ENCODE peak calls at places on chromosomes 3 and 15, in nine cellular contexts. One of them, this sample, is unnamed.

GRCh38 chr3:157030712-157031111 is 129.2 kb downstream of the CCNL1 start:
- DNase-seq in activated naive CD4-positive, alpha-beta T cell: no peak
- DNase-seq in NCI-H510A treated with DMSO at 0.1 percent for 48 hours: no peak
- DNase-seq in HEK293T: no peak
- DNase-seq in H1: no peak
- DNase-seq in HCT116: no peak
- DNase-seq in mucosa of gallbladder: no peak
- DNase-seq in NCI-H187 treated with DMSO at 0.1 percent for 48 hours: no peak
- DNase-seq in HepG2: no peak
- DNase-seq in this sample: no peak

GRCh38 chr15:60740787-60741354 is 261.9 kb upstream of the ICE2 start:
- DNase-seq in NCI-H187 treated with DMSO at 0.1 percent for 48 hours: no peak
- DNase-seq in H1: no peak
- DNase-seq in HepG2: peak
- DNase-seq in activated naive CD4-positive, alpha-beta T cell: no peak
- DNase-seq in mucosa of gallbladder: no peak
- DNase-seq in HEK293T: no peak
- DNase-seq in NCI-H510A treated with DMSO at 0.1 percent for 48 hours: no peak
- DNase-seq in HCT116: no peak
- DNase-seq in this sample: no peak

GRCh38 chr3:195403841-195404408 is 38.9 kb downstream of the ACAP2 start:
- DNase-seq in NCI-H510A treated with DMSO at 0.1 percent for 48 hours: no peak
- DNase-seq in HepG2: no peak
- DNase-seq in activated naive CD4-positive, alpha-beta T cell: no peak
- DNase-seq in HCT116: no peak
- DNase-seq in HEK293T: no peak
- DNase-seq in NCI-H187 treated with DMSO at 0.1 percent for 48 hours: no peak
- DNase-seq in mucosa of gallbladder: no peak
- DNase-seq in H1: no peak
- DNase-seq in this sample: no peak

GRCh38 chr3:131306242-131306641 is 75.3 kb upstream of the NUDT16 start:
- DNase-seq in H1: no peak
- DNase-seq in activated naive CD4-positive, alpha-beta T cell: no peak
- DNase-seq in HepG2: no peak
- DNase-seq in mucosa of gallbladder: no peak
- DNase-seq in NCI-H510A treated with DMSO at 0.1 percent for 48 hours: no peak
- DNase-seq in NCI-H187 treated with DMSO at 0.1 percent for 48 hours: no peak
- DNase-seq in HCT116: no peak
- DNase-seq in HEK293T: no peak
- DNase-seq in this sample: no peak

GRCh38 chr15:90211440-90212168 is 10.5 kb downstream of the SEMA4B start:
- DNase-seq in mucosa of gallbladder: peak
- DNase-seq in HCT116: peak
- DNase-seq in NCI-H510A treated with DMSO at 0.1 percent for 48 hours: no peak
- DNase-seq in activated naive CD4-positive, alpha-beta T cell: no peak
- DNase-seq in HEK293T: no peak
- DNase-seq in NCI-H187 treated with DMSO at 0.1 percent for 48 hours: no peak
- DNase-seq in HepG2: no peak
- DNase-seq in H1: peak
- DNase-seq in this sample: no peak

GRCh38 chr15:68328485-68328884 is 50.9 kb downstream of the FEM1B start:
- DNase-seq in HCT116: no peak
- DNase-seq in HepG2: no peak
- DNase-seq in NCI-H187 treated with DMSO at 0.1 percent for 48 hours: no peak
- DNase-seq in H1: no peak
- DNase-seq in mucosa of gallbladder: no peak
- DNase-seq in HEK293T: no peak
- DNase-seq in activated naive CD4-positive, alpha-beta T cell: no peak
- DNase-seq in NCI-H510A treated with DMSO at 0.1 percent for 48 hours: no peak
- DNase-seq in this sample: no peak

GRCh38 chr15:90934949-90935751 is at the start of gene UNC45A:
- DNase-seq in NCI-H510A treated with DMSO at 0.1 percent for 48 hours: peak
- DNase-seq in HEK293T: peak
- DNase-seq in HCT116: peak
- DNase-seq in NCI-H187 treated with DMSO at 0.1 percent for 48 hours: peak
- DNase-seq in H1: peak
- DNase-seq in mucosa of gallbladder: peak
- DNase-seq in activated naive CD4-positive, alpha-beta T cell: peak
- DNase-seq in HepG2: peak
- DNase-seq in this sample: peak

GRCh38 chr3:42830437-42831320 is 21.4 kb downstream of the ACKR2 start:
- DNase-seq in activated naive CD4-positive, alpha-beta T cell: no peak
- DNase-seq in H1: no peak
- DNase-seq in mucosa of gallbladder: no peak
- DNase-seq in NCI-H187 treated with DMSO at 0.1 percent for 48 hours: no peak
- DNase-seq in HEK293T: peak
- DNase-seq in HepG2: peak
- DNase-seq in HCT116: peak
- DNase-seq in NCI-H510A treated with DMSO at 0.1 percent for 48 hours: no peak
- DNase-seq in this sample: peak

GRCh38 chr3:169945313-169945712 is 21.3 kb upstream of the SEC62 start:
- DNase-seq in HepG2: no peak
- DNase-seq in NCI-H510A treated with DMSO at 0.1 percent for 48 hours: no peak
- DNase-seq in activated naive CD4-positive, alpha-beta T cell: no peak
- DNase-seq in mucosa of gallbladder: peak
- DNase-seq in NCI-H187 treated with DMSO at 0.1 percent for 48 hours: no peak
- DNase-seq in HCT116: no peak
- DNase-seq in HEK293T: peak
- DNase-seq in H1: no peak
- DNase-seq in this sample: no peak

GRCh38 chr15:73906346-73907017 is 19.8 kb upstream of the LOXL1 start:
- DNase-seq in mucosa of gallbladder: no peak
- DNase-seq in HepG2: no peak
- DNase-seq in NCI-H510A treated with DMSO at 0.1 percent for 48 hours: no peak
- DNase-seq in NCI-H187 treated with DMSO at 0.1 percent for 48 hours: no peak
- DNase-seq in HCT116: no peak
- DNase-seq in HEK293T: no peak
- DNase-seq in activated naive CD4-positive, alpha-beta T cell: no peak
- DNase-seq in H1: no peak
- DNase-seq in this sample: no peak

GRCh38 chr3:10996345-10997050 is 4.0 kb downstream of the SLC6A1 start:
- DNase-seq in activated naive CD4-positive, alpha-beta T cell: no peak
- DNase-seq in HepG2: no peak
- DNase-seq in NCI-H187 treated with DMSO at 0.1 percent for 48 hours: no peak
- DNase-seq in NCI-H510A treated with DMSO at 0.1 percent for 48 hours: no peak
- DNase-seq in HEK293T: no peak
- DNase-seq in mucosa of gallbladder: no peak
- DNase-seq in HCT116: no peak
- DNase-seq in H1: no peak
- DNase-seq in this sample: no peak

GRCh38 chr3:33278106-33278672 is 947 bp downstream of the FBXL2 start:
- DNase-seq in activated naive CD4-positive, alpha-beta T cell: no peak
- DNase-seq in NCI-H510A treated with DMSO at 0.1 percent for 48 hours: peak
- DNase-seq in HCT116: no peak
- DNase-seq in NCI-H187 treated with DMSO at 0.1 percent for 48 hours: no peak
- DNase-seq in HEK293T: peak
- DNase-seq in HepG2: no peak
- DNase-seq in H1: no peak
- DNase-seq in mucosa of gallbladder: no peak
- DNase-seq in this sample: peak

GRCh38 chr15:29090617-29091466 is 178.8 kb downstream of the NSMCE3 start:
- DNase-seq in mucosa of gallbladder: no peak
- DNase-seq in HepG2: peak
- DNase-seq in HEK293T: peak
- DNase-seq in NCI-H510A treated with DMSO at 0.1 percent for 48 hours: no peak
- DNase-seq in activated naive CD4-positive, alpha-beta T cell: peak
- DNase-seq in HCT116: peak
- DNase-seq in NCI-H187 treated with DMSO at 0.1 percent for 48 hours: no peak
- DNase-seq in H1: peak
- DNase-seq in this sample: no peak

GRCh38 chr3:23435904-23436303 is 232.8 kb downstream of the UBE2E2 start:
- DNase-seq in activated naive CD4-positive, alpha-beta T cell: no peak
- DNase-seq in HCT116: no peak
- DNase-seq in HepG2: no peak
- DNase-seq in NCI-H187 treated with DMSO at 0.1 percent for 48 hours: no peak
- DNase-seq in H1: no peak
- DNase-seq in HEK293T: no peak
- DNase-seq in mucosa of gallbladder: no peak
- DNase-seq in NCI-H510A treated with DMSO at 0.1 percent for 48 hours: no peak
- DNase-seq in this sample: no peak

This sample was measured in NCI-H345.